ENCODE peak calls at places on chromosomes 11 and 22, in ten cellular contexts. One of them, this sample, is unnamed.

GRCh38 chr11:117407016-117407415 is 79.4 kb downstream of the CEP164 start:
- DNase-seq in T-helper 1 cell: no peak
- DNase-seq in NCI-H774: no peak
- DNase-seq in osteocyte: no peak
- DNase-seq in CD4-positive, alpha-beta T cell: no peak
- DNase-seq in fibroblast of lung: no peak
- DNase-seq in fibroblast of the aortic adventitia: no peak
- DNase-seq in transverse colon: no peak
- DNase-seq in stimulated activated CD4-positive, alpha-beta T cell treated with anti-CD3 and anti-CD28 coated beads, Interleukin-4, amount 100 ng/mL, for 48 hours: no peak
- DNase-seq in naive thymus-derived CD4-positive, alpha-beta T cell: no peak
- DNase-seq in this sample: no peak

GRCh38 chr11:102799656-102800339 is 1.8 kb upstream of the MMP1 start:
- DNase-seq in T-helper 1 cell: no peak
- DNase-seq in NCI-H774: no peak
- DNase-seq in osteocyte: no peak
- DNase-seq in fibroblast of lung: no peak
- DNase-seq in fibroblast of the aortic adventitia: peak
- DNase-seq in stimulated activated CD4-positive, alpha-beta T cell treated with anti-CD3 and anti-CD28 coated beads, Interleukin-4, amount 100 ng/mL, for 48 hours: no peak
- DNase-seq in naive thymus-derived CD4-positive, alpha-beta T cell: no peak
- DNase-seq in transverse colon: no peak
- DNase-seq in CD4-positive, alpha-beta T cell: no peak
- DNase-seq in this sample: no peak

GRCh38 chr22:34414467-34415440 is 494.5 kb upstream of the LARGE1 start:
- DNase-seq in fibroblast of lung: no peak
- DNase-seq in T-helper 1 cell: no peak
- DNase-seq in osteocyte: no peak
- DNase-seq in naive thymus-derived CD4-positive, alpha-beta T cell: no peak
- DNase-seq in CD4-positive, alpha-beta T cell: no peak
- DNase-seq in NCI-H774: peak
- DNase-seq in stimulated activated CD4-positive, alpha-beta T cell treated with anti-CD3 and anti-CD28 coated beads, Interleukin-4, amount 100 ng/mL, for 48 hours: peak
- DNase-seq in transverse colon: peak
- DNase-seq in fibroblast of the aortic adventitia: no peak
- DNase-seq in this sample: no peak

GRCh38 chr11:10076458-10077141 is 217.4 kb downstream of the SBF2 start:
- DNase-seq in transverse colon: peak
- DNase-seq in naive thymus-derived CD4-positive, alpha-beta T cell: peak
- DNase-seq in T-helper 1 cell: no peak
- DNase-seq in stimulated activated CD4-positive, alpha-beta T cell treated with anti-CD3 and anti-CD28 coated beads, Interleukin-4, amount 100 ng/mL, for 48 hours: peak
- DNase-seq in NCI-H774: no peak
- DNase-seq in osteocyte: no peak
- DNase-seq in CD4-positive, alpha-beta T cell: no peak
- DNase-seq in fibroblast of the aortic adventitia: peak
- DNase-seq in fibroblast of lung: peak
- DNase-seq in this sample: no peak

GRCh38 chr11:132718711-132719641 is 813.3 kb downstream of the OPCML start:
- DNase-seq in osteocyte: no peak
- DNase-seq in T-helper 1 cell: peak
- DNase-seq in NCI-H774: no peak
- DNase-seq in fibroblast of the aortic adventitia: no peak
- DNase-seq in transverse colon: peak
- DNase-seq in CD4-positive, alpha-beta T cell: peak
- DNase-seq in stimulated activated CD4-positive, alpha-beta T cell treated with anti-CD3 and anti-CD28 coated beads, Interleukin-4, amount 100 ng/mL, for 48 hours: peak
- DNase-seq in naive thymus-derived CD4-positive, alpha-beta T cell: no peak
- DNase-seq in fibroblast of lung: no peak
- DNase-seq in this sample: no peak

GRCh38 chr11:56093008-56093407 is at the start of gene OR8I2:
- DNase-seq in fibroblast of lung: no peak
- DNase-seq in transverse colon: no peak
- DNase-seq in fibroblast of the aortic adventitia: no peak
- DNase-seq in stimulated activated CD4-positive, alpha-beta T cell treated with anti-CD3 and anti-CD28 coated beads, Interleukin-4, amount 100 ng/mL, for 48 hours: no peak
- DNase-seq in NCI-H774: no peak
- DNase-seq in CD4-positive, alpha-beta T cell: no peak
- DNase-seq in naive thymus-derived CD4-positive, alpha-beta T cell: no peak
- DNase-seq in T-helper 1 cell: no peak
- DNase-seq in osteocyte: no peak
- DNase-seq in this sample: no peak

GRCh38 chr11:3173795-3174194 is 8.7 kb upstream of the OSBPL5 start:
- DNase-seq in stimulated activated CD4-positive, alpha-beta T cell treated with anti-CD3 and anti-CD28 coated beads, Interleukin-4, amount 100 ng/mL, for 48 hours: no peak
- DNase-seq in T-helper 1 cell: no peak
- DNase-seq in NCI-H774: no peak
- DNase-seq in osteocyte: no peak
- DNase-seq in fibroblast of lung: no peak
- DNase-seq in naive thymus-derived CD4-positive, alpha-beta T cell: no peak
- DNase-seq in fibroblast of the aortic adventitia: no peak
- DNase-seq in CD4-positive, alpha-beta T cell: no peak
- DNase-seq in transverse colon: no peak
- DNase-seq in this sample: no peak

GRCh38 chr11:43937434-43938411 is 4.7 kb upstream of the C11orf96 start:
- DNase-seq in osteocyte: no peak
- DNase-seq in naive thymus-derived CD4-positive, alpha-beta T cell: no peak
- DNase-seq in T-helper 1 cell: no peak
- DNase-seq in CD4-positive, alpha-beta T cell: no peak
- DNase-seq in fibroblast of lung: peak
- DNase-seq in stimulated activated CD4-positive, alpha-beta T cell treated with anti-CD3 and anti-CD28 coated beads, Interleukin-4, amount 100 ng/mL, for 48 hours: no peak
- DNase-seq in fibroblast of the aortic adventitia: peak
- DNase-seq in NCI-H774: no peak
- DNase-seq in transverse colon: no peak
- DNase-seq in this sample: no peak

GRCh38 chr11:125777309-125777708 is 1.3 kb downstream of the PATE2 start:
- DNase-seq in NCI-H774: no peak
- DNase-seq in stimulated activated CD4-positive, alpha-beta T cell treated with anti-CD3 and anti-CD28 coated beads, Interleukin-4, amount 100 ng/mL, for 48 hours: no peak
- DNase-seq in naive thymus-derived CD4-positive, alpha-beta T cell: no peak
- DNase-seq in fibroblast of the aortic adventitia: peak
- DNase-seq in fibroblast of lung: no peak
- DNase-seq in T-helper 1 cell: no peak
- DNase-seq in transverse colon: no peak
- DNase-seq in CD4-positive, alpha-beta T cell: no peak
- DNase-seq in osteocyte: no peak
- DNase-seq in this sample: no peak

GRCh38 chr11:87036756-87037449 is 831 bp upstream of the TMEM135 start:
- DNase-seq in osteocyte: no peak
- DNase-seq in naive thymus-derived CD4-positive, alpha-beta T cell: no peak
- DNase-seq in CD4-positive, alpha-beta T cell: no peak
- DNase-seq in fibroblast of lung: no peak
- DNase-seq in NCI-H774: no peak
- DNase-seq in T-helper 1 cell: no peak
- DNase-seq in fibroblast of the aortic adventitia: no peak
- DNase-seq in transverse colon: peak
- DNase-seq in stimulated activated CD4-positive, alpha-beta T cell treated with anti-CD3 and anti-CD28 coated beads, Interleukin-4, amount 100 ng/mL, for 48 hours: no peak
- DNase-seq in this sample: no peak

GRCh38 chr11:63939351-63939920 is 634 bp downstream of the NAA40 start:
- DNase-seq in T-helper 1 cell: no peak
- DNase-seq in fibroblast of the aortic adventitia: peak
- DNase-seq in osteocyte: no peak
- DNase-seq in transverse colon: peak
- DNase-seq in NCI-H774: no peak
- DNase-seq in fibroblast of lung: peak
- DNase-seq in CD4-positive, alpha-beta T cell: no peak
- DNase-seq in stimulated activated CD4-positive, alpha-beta T cell treated with anti-CD3 and anti-CD28 coated beads, Interleukin-4, amount 100 ng/mL, for 48 hours: no peak
- DNase-seq in naive thymus-derived CD4-positive, alpha-beta T cell: no peak
- DNase-seq in this sample: no peak

GRCh38 chr22:46983046-46983445 is 220.6 kb downstream of the TBC1D22A start:
- DNase-seq in fibroblast of lung: no peak
- DNase-seq in NCI-H774: no peak
- DNase-seq in CD4-positive, alpha-beta T cell: no peak
- DNase-seq in osteocyte: no peak
- DNase-seq in T-helper 1 cell: no peak
- DNase-seq in transverse colon: no peak
- DNase-seq in naive thymus-derived CD4-positive, alpha-beta T cell: no peak
- DNase-seq in stimulated activated CD4-positive, alpha-beta T cell treated with anti-CD3 and anti-CD28 coated beads, Interleukin-4, amount 100 ng/mL, for 48 hours: no peak
- DNase-seq in fibroblast of the aortic adventitia: no peak
- DNase-seq in this sample: no peak

GRCh38 chr11:1113405-1114201 is 38.9 kb downstream of the MUC2 start:
- DNase-seq in transverse colon: no peak
- DNase-seq in fibroblast of lung: no peak
- DNase-seq in fibroblast of the aortic adventitia: no peak
- DNase-seq in T-helper 1 cell: peak
- DNase-seq in naive thymus-derived CD4-positive, alpha-beta T cell: no peak
- DNase-seq in stimulated activated CD4-positive, alpha-beta T cell treated with anti-CD3 and anti-CD28 coated beads, Interleukin-4, amount 100 ng/mL, for 48 hours: no peak
- DNase-seq in NCI-H774: no peak
- DNase-seq in osteocyte: no peak
- DNase-seq in CD4-positive, alpha-beta T cell: no peak
- DNase-seq in this sample: no peak

GRCh38 chr11:47765086-47765485 is 2.1 kb downstream of the FNBP4 start:
- DNase-seq in fibroblast of the aortic adventitia: peak
- DNase-seq in transverse colon: no peak
- DNase-seq in naive thymus-derived CD4-positive, alpha-beta T cell: no peak
- DNase-seq in fibroblast of lung: no peak
- DNase-seq in CD4-positive, alpha-beta T cell: no peak
- DNase-seq in NCI-H774: no peak
- DNase-seq in stimulated activated CD4-positive, alpha-beta T cell treated with anti-CD3 and anti-CD28 coated beads, Interleukin-4, amount 100 ng/mL, for 48 hours: no peak
- DNase-seq in T-helper 1 cell: no peak
- DNase-seq in osteocyte: no peak
- DNase-seq in this sample: no peak

GRCh38 chr22:36037102-36037758 is 8.6 kb upstream of the RBFOX2 start:
- DNase-seq in osteocyte: no peak
- DNase-seq in fibroblast of the aortic adventitia: no peak
- DNase-seq in T-helper 1 cell: no peak
- DNase-seq in CD4-positive, alpha-beta T cell: no peak
- DNase-seq in transverse colon: no peak
- DNase-seq in naive thymus-derived CD4-positive, alpha-beta T cell: no peak
- DNase-seq in fibroblast of lung: no peak
- DNase-seq in NCI-H774: no peak
- DNase-seq in stimulated activated CD4-positive, alpha-beta T cell treated with anti-CD3 and anti-CD28 coated beads, Interleukin-4, amount 100 ng/mL, for 48 hours: no peak
- DNase-seq in this sample: no peak

This sample was measured in NCI-H2081 treated with DMSO at 0.1 percent for 48 hours.